ENCODE peak calls at places on chromosome 3, in seven cellular contexts. D is heart right ventricle, I is tibial artery, W is mesenchymal stem cell, L is mucosa of descending colon, Y is testis, R is WERI-Rb-1. A is an unnamed sample. For H3K36me3, the result is how much of the 10 kb centered on the place peaks cover.

GRCh38 chr3:111238896-111239295 is 167.3 kb downstream of the NECTIN3 start:
- DNase-seq in W (no peak), R (no peak), I (no peak), D (no peak), Y (no peak), L (no peak), A (no peak)

GRCh38 chr3:139258276-139258675 is 85.5 kb upstream of the MRPS22 start:
- DNase-seq in R (no peak), L (no peak), Y (no peak), D (no peak), I (no peak), W (no peak), A (no peak)

GRCh38 chr3:27468283-27468886 is 15.8 kb downstream of the SLC4A7 start:
- DNase-seq in W (no peak), I (no peak), D (no peak), R (no peak), Y (no peak), L (no peak), A (no peak)

GRCh38 chr3:10964537-10965167 is 27.9 kb upstream of the SLC6A1 start:
- DNase-seq in L (peak), Y (peak), W (no peak), D (no peak), R (no peak), I (no peak), A (peak)

GRCh38 chr3:59017617-59017984 is 32.2 kb downstream of the CFAP20DC start:
- DNase-seq in R (no peak), L (no peak), D (no peak), I (no peak), W (no peak), Y (no peak), A (no peak)

GRCh38 chr3:98532709-98533571 is 1.2 kb downstream of the GPR15 start:
- DNase-seq in W (no peak), R (no peak), D (no peak), L (no peak), Y (no peak), I (no peak), A (no peak)

GRCh38 chr3:194871864-194872668 is 186.4 kb downstream of the FAM43A start:
- DNase-seq in I (no peak), L (peak), D (no peak), W (peak), Y (peak), R (peak), A (peak)

GRCh38 chr3:171936231-171936841 is 93.2 kb downstream of the TMEM212 start:
- DNase-seq in L (no peak), Y (no peak), R (no peak), W (peak), D (no peak), I (no peak), A (no peak)

GRCh38 chr3:39154323-39155021 is 1.1 kb upstream of the CSRNP1 start:
- DNase-seq in I (peak), D (no peak), W (peak), R (peak), L (no peak), Y (peak), A (no peak)

GRCh38 chr3:86793786-86794185 is 197.2 kb downstream of the VGLL3 start:
- DNase-seq in L (no peak), I (no peak), W (peak), D (no peak), R (no peak), Y (no peak), A (peak)

GRCh38 chr3:59115355-59116136 is 65.7 kb upstream of the CFAP20DC start:
- DNase-seq in W (no peak), I (no peak), R (no peak), Y (no peak), L (no peak), D (no peak), A (no peak)

GRCh38 chr3:126982125-126982521 is 792 bp upstream of the PLXNA1 start:
- DNase-seq in R (peak), I (no peak), L (no peak), Y (no peak), W (peak), D (no peak), A (peak)

GRCh38 chr3:105688821-105689220 is 180.0 kb downstream of the CBLB start:
- DNase-seq in W (peak), Y (no peak), I (no peak), R (no peak), D (no peak), L (no peak), A (peak)

GRCh38 chr3:55746808-55747413 is 259.8 kb upstream of the WNT5A start:
- DNase-seq in Y (no peak), W (peak), I (no peak), L (no peak), R (no peak), D (no peak), A (peak)

GRCh38 chr3:106036706-106037105 is 167.9 kb upstream of the CBLB start:
- DNase-seq in W (no peak), L (no peak), D (no peak), I (no peak), Y (no peak), R (peak), A (peak)

GRCh38 chr3:18389108-18389733 is 35.9 kb downstream of the SATB1 start:
- DNase-seq in R (no peak), D (no peak), Y (no peak), W (peak), I (no peak), L (peak), A (peak)

GRCh38 chr3:66971891-66972551 is 26.1 kb upstream of the KBTBD8 start:
- DNase-seq in R (peak), W (peak), Y (peak), L (peak), I (peak), D (peak), A (peak)

GRCh38 chr3:152937234-152937633 is 102.3 kb downstream of the P2RY1 start:
- DNase-seq in I (no peak), L (no peak), W (no peak), R (no peak), D (no peak), Y (no peak), A (no peak)

GRCh38 chr3:32401141-32401540 is 9.5 kb downstream of the CMTM7 start:
- DNase-seq in I (no peak), W (peak), L (no peak), Y (no peak), R (no peak), D (no peak), A (no peak)

GRCh38 chr3:185420762-185421161 is 57.8 kb downstream of the MAP3K13 start:
- DNase-seq in Y (no peak), R (no peak), L (peak), I (no peak), D (no peak), W (no peak), A (peak)

GRCh38 chr3:197216914-197217313 is 81.5 kb downstream of the DLG1 start:
- DNase-seq in L (no peak), W (no peak), R (no peak), Y (no peak), I (no peak), D (no peak), A (no peak)

GRCh38 chr3:53151870-53152269 is 9.1 kb upstream of the PRKCD start:
- DNase-seq in L (no peak), R (no peak), D (no peak), W (no peak), Y (no peak), I (no peak), A (no peak)

GRCh38 chr3:37628711-37629301 is 232.9 kb upstream of the CTDSPL start:
- DNase-seq in L (peak), I (no peak), D (no peak), R (no peak), Y (no peak), W (peak), A (no peak)

GRCh38 chr3:43810797-43811196 is 120.1 kb downstream of the ABHD5 start:
- DNase-seq in W (no peak), Y (no peak), L (no peak), I (no peak), R (no peak), D (no peak), A (no peak)

GRCh38 chr3:52237659-52238172 is 1.2 kb downstream of the TWF2 start:
- DNase-seq in I (peak), Y (peak), L (peak), W (peak), R (no peak), D (peak), A (peak)

GRCh38 chr3:53674582-53674981 is 171.6 kb downstream of the CHDH start:
- DNase-seq in Y (no peak), R (no peak), W (no peak), I (no peak), D (no peak), L (no peak), A (no peak)

GRCh38 chr3:99967796-99968195 is 146.5 kb downstream of the FILIP1L start:
- DNase-seq in W (peak), Y (no peak), I (no peak), L (no peak), R (no peak), D (no peak), A (no peak)

GRCh38 chr3:61571516-61572336 is 10.4 kb downstream of the PTPRG start:
- DNase-seq in W (no peak), L (no peak), D (no peak), Y (no peak), I (peak), R (no peak), A (no peak)

GRCh38 chr3:41419809-41420208 is 220.5 kb downstream of the CTNNB1 start:
- DNase-seq in W (no peak), I (no peak), L (no peak), D (no peak), R (no peak), Y (no peak), A (no peak)

GRCh38 chr3:32937331-32937730 is 14.1 kb upstream of the CCR4 start:
- DNase-seq in Y (no peak), D (no peak), L (no peak), R (peak), W (peak), I (no peak), A (no peak)

GRCh38 chr3:178646205-178646604 is 110.0 kb downstream of the KCNMB2 start:
- DNase-seq in D (no peak), Y (no peak), W (peak), R (no peak), L (no peak), I (no peak), A (peak)

GRCh38 chr3:184741798-184742675 is 30.2 kb upstream of the MAGEF1 start:
- DNase-seq in D (no peak), Y (no peak), R (peak), I (peak), L (no peak), W (no peak), A (no peak)

GRCh38 chr3:56884387-56884786 is 82.6 kb upstream of the ARHGEF3 start:
- DNase-seq in R (no peak), L (no peak), Y (no peak), I (no peak), D (no peak), W (no peak), A (no peak)

GRCh38 chr3:138493804-138494606 is 59.6 kb downstream of the ESYT3 start:
- DNase-seq in Y (no peak), D (no peak), I (no peak), R (no peak), W (peak), L (no peak), A (no peak)

GRCh38 chr3:142664819-142665218 is 59.0 kb upstream of the TRPC1 start:
- DNase-seq in I (no peak), L (no peak), D (no peak), Y (no peak), W (no peak), R (no peak), A (no peak)

GRCh38 chr3:40723078-40723660 is 198.4 kb downstream of the ZNF621 start:
- DNase-seq in D (no peak), Y (no peak), R (no peak), L (peak), W (no peak), I (no peak), A (no peak)

GRCh38 chr3:48465531-48466378 is 19.2 kb downstream of the ATRIP start:
- DNase-seq in R (peak), W (peak), Y (peak), D (peak), I (peak), L (peak), A (peak)

GRCh38 chr3:48463703-48464102 is 17.2 kb downstream of the ATRIP start:
- DNase-seq in Y (no peak), R (no peak), W (no peak), I (no peak), D (no peak), L (no peak), A (no peak)

GRCh38 chr3:48466386-48467109 is 20.0 kb downstream of the ATRIP start:
- DNase-seq in I (no peak), R (no peak), W (no peak), L (no peak), Y (no peak), D (peak), A (peak)

GRCh38 chr3:48464713-48465221 is 18.2 kb downstream of the ATRIP start:
- DNase-seq in L (no peak), W (no peak), Y (no peak), D (no peak), I (peak), R (no peak), A (no peak)

GRCh38 chr3:48465237-48465530 is 18.6 kb downstream of the ATRIP start:
- DNase-seq in L (no peak), Y (no peak), W (no peak), D (no peak), R (no peak), I (no peak), A (no peak)
- H3K36me3 ChIP-seq in L (under half), Y (under half), W (half or more), D (under half), R (under half), I (half or more), A (under half)

GRCh38 chr3:151881137-151881536 is 7.7 kb downstream of the SUCNR1 start:
- DNase-seq in D (no peak), W (no peak), L (no peak), I (no peak), R (no peak), Y (no peak), A (no peak)

GRCh38 chr3:151879684-151880282 is 6.3 kb downstream of the SUCNR1 start:
- DNase-seq in W (no peak), R (no peak), D (no peak), Y (no peak), L (no peak), I (no peak), A (no peak)

GRCh38 chr3:151879037-151879436 is 5.6 kb downstream of the SUCNR1 start:
- DNase-seq in D (no peak), L (no peak), I (no peak), R (no peak), Y (no peak), W (no peak), A (no peak)

GRCh38 chr3:151878445-151878844 is 5.0 kb downstream of the SUCNR1 start:
- DNase-seq in D (peak), Y (no peak), I (no peak), R (no peak), W (no peak), L (no peak), A (no peak)

DNA sequence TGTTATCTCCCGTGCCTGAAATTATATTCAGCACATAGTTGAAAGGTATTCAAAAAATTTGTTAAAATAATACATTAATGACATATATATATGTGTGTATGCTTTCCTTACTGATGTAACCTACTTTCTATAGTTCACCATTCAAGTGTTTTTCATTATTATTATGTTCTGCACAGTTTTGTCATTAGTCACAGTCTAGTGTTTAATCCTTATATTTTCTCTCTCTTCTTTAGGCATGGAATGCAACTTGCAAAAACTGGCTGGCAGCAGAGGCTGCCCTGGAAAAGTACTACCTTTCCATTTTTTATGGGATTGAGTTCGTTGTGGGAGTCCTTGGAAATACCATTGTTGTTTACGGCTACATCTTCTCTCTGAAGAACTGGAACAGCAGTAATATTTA is 6.9 kb downstream of the SUCNR1 start:
- DNase-seq in Y (no peak), D (no peak), W (no peak), R (no peak), I (no peak), L (no peak), A (no peak)
- H3K4me3 ChIP-seq in Y (no peak), D (no peak), W (no peak), R (no peak), I (no peak), L (no peak), A (no peak)

GRCh38 chr3:120773932-120774331 is 31.4 kb downstream of the GTF2E1 start:
- DNase-seq in R (no peak), I (no peak), W (peak), Y (no peak), L (no peak), D (no peak), A (no peak)
- H3K36me3 ChIP-seq in R (under half), I (under half), W (half or more), Y (under half), L (under half), D (under half), A (under half)

GRCh38 chr3:112642912-112643506 is 2.1 kb upstream of the CCDC80 start:
- DNase-seq in L (peak), Y (peak), I (peak), W (peak), D (peak), R (peak), A (peak)

GRCh38 chr3:112639451-112640332 is 1.3 kb downstream of the CCDC80 start:
- DNase-seq in I (no peak), R (no peak), L (no peak), D (no peak), W (no peak), Y (no peak), A (no peak)

GRCh38 chr3:112640333-112640863 is 545 bp downstream of the CCDC80 start:
- DNase-seq in D (no peak), L (no peak), R (no peak), I (no peak), Y (no peak), W (peak), A (peak)

GRCh38 chr3:112643621-112644236 is 2.8 kb upstream of the CCDC80 start:
- DNase-seq in I (no peak), D (no peak), L (no peak), R (no peak), W (no peak), Y (no peak), A (no peak)

DNA sequence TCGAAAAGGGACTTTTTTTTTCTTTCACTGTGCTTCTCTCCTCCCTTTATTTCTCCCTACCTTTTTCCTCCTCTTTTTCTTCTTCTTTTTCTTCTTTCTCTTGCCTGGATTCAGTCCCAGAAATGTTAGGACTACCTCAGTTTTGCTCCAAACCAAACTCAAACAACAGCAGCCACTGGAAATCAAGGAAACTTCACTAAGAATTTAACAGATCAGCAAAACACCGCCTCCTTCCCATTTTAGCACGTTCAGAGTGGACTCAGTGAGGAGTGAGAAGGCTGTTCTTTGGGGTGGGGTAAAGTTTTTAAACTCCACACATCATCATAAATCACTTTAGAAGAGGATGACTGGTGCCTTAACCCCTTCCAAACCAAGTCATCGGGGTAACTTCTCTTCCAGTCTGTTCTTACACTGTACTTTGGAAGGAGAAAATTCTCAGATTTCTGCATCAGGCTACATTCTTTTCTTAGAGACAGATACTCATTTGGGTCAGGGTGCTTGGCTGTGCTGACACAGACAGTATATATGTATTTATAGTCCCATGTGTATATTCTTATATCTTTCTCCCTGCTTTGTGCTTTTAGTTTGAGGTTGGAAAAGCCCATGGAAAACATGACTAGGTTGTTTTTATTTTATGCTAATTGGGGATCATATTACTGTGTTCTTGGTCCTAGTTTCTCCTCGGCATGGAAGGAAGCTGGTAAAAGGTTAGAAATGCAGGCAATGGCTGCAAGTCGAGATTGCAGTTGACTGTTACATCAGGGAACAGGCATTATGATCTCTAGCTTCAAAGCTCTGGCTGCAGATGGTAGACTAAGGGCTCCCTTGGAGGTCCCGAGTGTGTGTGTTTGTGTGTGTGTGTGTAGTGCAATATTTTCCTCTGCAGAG is at the start of gene CCDC80:
- DNase-seq in Y (peak), L (no peak), R (no peak), W (peak), I (no peak), D (no peak), A (peak)
- H3K4me3 ChIP-seq in Y (peak), L (no peak), R (no peak), W (peak), I (peak), D (peak), A (peak)

A was measured in SJCRH30.